ENCODE peak calls at places on chromosome 7, in five cellular contexts. W, N, Z, J and Q are unnamed samples.
A peak's percentile ranks its signal among the peaks of the same experiment; 100 is the strongest.

GRCh38 chr7:69994218-69994617 is 395.9 kb downstream of the AUTS2 start:
- DNase-seq in W (no peak), N (no peak), Z (no peak), J (no peak), Q (no peak)

GRCh38 chr7:151784843-151785680 is 91.9 kb downstream of the PRKAG2 start:
- DNase-seq in W (no peak), N (no peak), Z (no peak), J (no peak), Q (no peak)

GRCh38 chr7:147775564-147775963 is 815.0 kb upstream of the C7orf33 start:
- DNase-seq in W (no peak), N (no peak), Z (no peak), J (no peak), Q (no peak)

GRCh38 chr7:144835166-144835611 is 664 bp downstream of the TPK1 start:
- DNase-seq in W (peak; percentile 72), N (peak; percentile 58), Z (peak; percentile 46), J (peak; percentile 58), Q (no peak)

GRCh38 chr7:129238546-129238945 is 13.7 kb downstream of the AHCYL2 start:
- DNase-seq in W (no peak), N (no peak), Z (peak; percentile 73), J (no peak), Q (no peak)

GRCh38 chr7:90834771-90835170 is 238.7 kb downstream of the CDK14 start:
- DNase-seq in W (no peak), N (no peak), Z (no peak), J (no peak), Q (no peak)

GRCh38 chr7:139602143-139602722 is 78.7 kb downstream of the CLEC2L start:
- DNase-seq in W (peak; percentile 49), N (no peak), Z (peak; percentile 24), J (peak; percentile 43), Q (peak; percentile 15)

GRCh38 chr7:74612015-74612829 is 45.3 kb upstream of the GTF2I start:
- DNase-seq in W (no peak), N (no peak), Z (no peak), J (no peak), Q (no peak)

GRCh38 chr7:101179117-101179779 is 845 bp downstream of the NAT16 start:
- DNase-seq in W (no peak), N (no peak), Z (no peak), J (no peak), Q (no peak)

GRCh38 chr7:134804351-134804750 is 24.9 kb downstream of the CALD1 start:
- DNase-seq in W (no peak), N (no peak), Z (no peak), J (no peak), Q (no peak)

GRCh38 chr7:43294080-43294630 is 181.7 kb downstream of the HECW1 start:
- DNase-seq in W (peak; percentile 58), N (no peak), Z (no peak), J (peak; percentile 75), Q (peak; percentile 26)

GRCh38 chr7:38232475-38233366 is 40.7 kb downstream of the TARP start:
- DNase-seq in W (peak; percentile 20), N (no peak), Z (peak; percentile 98), J (peak; percentile 23), Q (no peak)

GRCh38 chr7:28018446-28018845 is 162.1 kb downstream of the JAZF1 start:
- DNase-seq in W (no peak), N (no peak), Z (no peak), J (no peak), Q (no peak)

GRCh38 chr7:142528608-142529408 is 220.5 kb upstream of the PRSS1 start:
- DNase-seq in W (no peak), N (no peak), Z (no peak), J (no peak), Q (no peak)

GRCh38 chr7:80876894-80877414 is 41.9 kb downstream of the SEMA3C start:
- DNase-seq in W (peak; percentile 82), N (no peak), Z (no peak), J (peak; percentile 87), Q (peak; percentile 36)

GRCh38 chr7:151647006-151647405 is 127.3 kb upstream of the RHEB start:
- DNase-seq in W (no peak), N (no peak), Z (no peak), J (no peak), Q (no peak)

GRCh38 chr7:1579481-1580421 is 9.9 kb upstream of the PSMG3 start:
- DNase-seq in W (peak; percentile 63), N (no peak), Z (peak; percentile 34), J (peak; percentile 46), Q (no peak)

GRCh38 chr7:128391805-128392204 is 18.0 kb downstream of the IMPDH1 start:
- DNase-seq in W (no peak), N (no peak), Z (no peak), J (no peak), Q (no peak)

GRCh38 chr7:29248713-29249382 is 54.3 kb downstream of the CHN2 start:
- DNase-seq in W (no peak), N (no peak), Z (peak; percentile 52), J (no peak), Q (no peak)

GRCh38 chr7:5139998-5140397 is 50.0 kb upstream of the WIPI2 start:
- DNase-seq in W (peak; percentile 5), N (no peak), Z (no peak), J (peak; percentile 29), Q (peak; percentile 39)

GRCh38 chr7:21945374-21946227 is at the start of gene CDCA7L:
- DNase-seq in W (peak; percentile 83), N (peak; percentile 17), Z (peak; percentile 62), J (peak; percentile 73), Q (peak; percentile 71)

GRCh38 chr7:151059362-151060112 is at the start of gene SLC4A2:
- DNase-seq in W (peak; percentile 83), N (no peak), Z (peak; percentile 59), J (peak; percentile 72), Q (no peak)

GRCh38 chr7:36533717-36534116 is 144.1 kb downstream of the ANLN start:
- DNase-seq in W (no peak), N (no peak), Z (no peak), J (no peak), Q (no peak)

GRCh38 chr7:30465342-30466170 is 13.0 kb downstream of the NOD1 start:
- DNase-seq in W (peak; percentile 31), N (no peak), Z (peak; percentile 47), J (peak; percentile 94), Q (no peak)

GRCh38 chr7:19145429-19146201 is 394 bp upstream of the FERD3L start:
- DNase-seq in W (no peak), N (no peak), Z (no peak), J (no peak), Q (no peak)

GRCh38 chr7:54465095-54465494 is 77.1 kb upstream of the VSTM2A start:
- DNase-seq in W (no peak), N (no peak), Z (no peak), J (no peak), Q (no peak)

GRCh38 chr7:26153246-26153822 is 1.3 kb downstream of the NFE2L3 start:
- DNase-seq in W (peak; percentile 29), N (no peak), Z (peak; percentile 73), J (no peak), Q (no peak)

GRCh38 chr7:149727053-149727452 is 46.3 kb downstream of the ZNF467 start:
- DNase-seq in W (no peak), N (no peak), Z (no peak), J (no peak), Q (no peak)

GRCh38 chr7:69603937-69604494 is 5.7 kb downstream of the AUTS2 start:
- DNase-seq in W (no peak), N (no peak), Z (no peak), J (no peak), Q (no peak)

GRCh38 chr7:4352069-4352468 is 330.0 kb upstream of the FOXK1 start:
- DNase-seq in W (no peak), N (no peak), Z (no peak), J (no peak), Q (no peak)

GRCh38 chr7:12949060-12950045 is 261.9 kb downstream of the ARL4A start:
- DNase-seq in W (peak; percentile 27), N (no peak), Z (no peak), J (peak; percentile 72), Q (no peak)

GRCh38 chr7:46626261-46627037 is 705.4 kb upstream of the IGFBP3 start:
- DNase-seq in W (no peak), N (no peak), Z (no peak), J (no peak), Q (no peak)

GRCh38 chr7:102044984-102045673 is 227.7 kb downstream of the CUX1 start:
- DNase-seq in W (no peak), N (no peak), Z (peak; percentile 91), J (peak; percentile 95), Q (peak; percentile 7)